ENCODE peak calls at places on chromosome 17, in eight cellular contexts. One of them, this sample, is unnamed.
A peak's percentile ranks its signal among the peaks of the same experiment; 100 is the strongest.

GRCh38 chr17:17026163-17026562 is 16.1 kb upstream of the MPRIP start:
- DNase-seq in CD8-positive, alpha-beta T cell: no peak
- DNase-seq in A673: no peak
- DNase-seq in uterus: no peak
- DNase-seq in endothelial cell of umbilical vein: no peak
- DNase-seq in fibroblast of mammary gland: no peak
- DNase-seq in cardiac fibroblast: no peak
- DNase-seq in PC-3: no peak
- DNase-seq in this sample: no peak

GRCh38 chr17:21058098-21058893 is 15.5 kb upstream of the USP22 start:
- DNase-seq in CD8-positive, alpha-beta T cell: no peak
- DNase-seq in A673: peak; percentile 51
- DNase-seq in uterus: no peak
- DNase-seq in endothelial cell of umbilical vein: no peak
- DNase-seq in fibroblast of mammary gland: peak; percentile 70
- DNase-seq in cardiac fibroblast: peak; percentile 53
- DNase-seq in PC-3: peak; percentile 56
- DNase-seq in this sample: peak; percentile 50

GRCh38 chr17:44565866-44566443 is 8.7 kb downstream of the FZD2 start:
- DNase-seq in CD8-positive, alpha-beta T cell: no peak
- DNase-seq in A673: no peak
- DNase-seq in uterus: no peak
- DNase-seq in endothelial cell of umbilical vein: no peak
- DNase-seq in fibroblast of mammary gland: no peak
- DNase-seq in cardiac fibroblast: no peak
- DNase-seq in PC-3: peak; percentile 47
- DNase-seq in this sample: no peak

GRCh38 chr17:77936881-77937280 is 21.6 kb upstream of the TNRC6C start:
- DNase-seq in CD8-positive, alpha-beta T cell: no peak
- DNase-seq in A673: no peak
- DNase-seq in uterus: no peak
- DNase-seq in endothelial cell of umbilical vein: no peak
- DNase-seq in fibroblast of mammary gland: no peak
- DNase-seq in cardiac fibroblast: no peak
- DNase-seq in PC-3: no peak
- DNase-seq in this sample: no peak

GRCh38 chr17:78581304-78581703 is 4.1 kb upstream of the DNAH17 start:
- DNase-seq in CD8-positive, alpha-beta T cell: no peak
- DNase-seq in A673: peak; percentile 20
- DNase-seq in uterus: no peak
- DNase-seq in endothelial cell of umbilical vein: no peak
- DNase-seq in fibroblast of mammary gland: no peak
- DNase-seq in cardiac fibroblast: no peak
- DNase-seq in PC-3: no peak
- DNase-seq in this sample: no peak

GRCh38 chr17:44359458-44360143 is 4.1 kb downstream of the FAM171A2 start:
- DNase-seq in CD8-positive, alpha-beta T cell: no peak
- DNase-seq in A673: no peak
- DNase-seq in uterus: no peak
- DNase-seq in endothelial cell of umbilical vein: no peak
- DNase-seq in fibroblast of mammary gland: no peak
- DNase-seq in cardiac fibroblast: no peak
- DNase-seq in PC-3: no peak
- DNase-seq in this sample: no peak

GRCh38 chr17:45261577-45262515 is at the start of gene SPATA32:
- DNase-seq in CD8-positive, alpha-beta T cell: peak; percentile 68
- DNase-seq in A673: peak; percentile 18
- DNase-seq in uterus: no peak
- DNase-seq in endothelial cell of umbilical vein: peak; percentile 43
- DNase-seq in fibroblast of mammary gland: no peak
- DNase-seq in cardiac fibroblast: peak; percentile 31
- DNase-seq in PC-3: peak; percentile 62
- DNase-seq in this sample: no peak

GRCh38 chr17:63998721-63999679 is 849 bp downstream of the PRR29 start:
- DNase-seq in CD8-positive, alpha-beta T cell: no peak
- DNase-seq in A673: no peak
- DNase-seq in uterus: peak; percentile 15
- DNase-seq in endothelial cell of umbilical vein: no peak
- DNase-seq in fibroblast of mammary gland: no peak
- DNase-seq in cardiac fibroblast: no peak
- DNase-seq in PC-3: no peak
- DNase-seq in this sample: no peak

GRCh38 chr17:82603981-82604448 is 44.2 kb downstream of the WDR45B start:
- DNase-seq in CD8-positive, alpha-beta T cell: no peak
- DNase-seq in A673: no peak
- DNase-seq in uterus: peak; percentile 44
- DNase-seq in endothelial cell of umbilical vein: peak; percentile 36
- DNase-seq in fibroblast of mammary gland: peak; percentile 46
- DNase-seq in cardiac fibroblast: peak; percentile 52
- DNase-seq in PC-3: no peak
- DNase-seq in this sample: no peak

DNA sequence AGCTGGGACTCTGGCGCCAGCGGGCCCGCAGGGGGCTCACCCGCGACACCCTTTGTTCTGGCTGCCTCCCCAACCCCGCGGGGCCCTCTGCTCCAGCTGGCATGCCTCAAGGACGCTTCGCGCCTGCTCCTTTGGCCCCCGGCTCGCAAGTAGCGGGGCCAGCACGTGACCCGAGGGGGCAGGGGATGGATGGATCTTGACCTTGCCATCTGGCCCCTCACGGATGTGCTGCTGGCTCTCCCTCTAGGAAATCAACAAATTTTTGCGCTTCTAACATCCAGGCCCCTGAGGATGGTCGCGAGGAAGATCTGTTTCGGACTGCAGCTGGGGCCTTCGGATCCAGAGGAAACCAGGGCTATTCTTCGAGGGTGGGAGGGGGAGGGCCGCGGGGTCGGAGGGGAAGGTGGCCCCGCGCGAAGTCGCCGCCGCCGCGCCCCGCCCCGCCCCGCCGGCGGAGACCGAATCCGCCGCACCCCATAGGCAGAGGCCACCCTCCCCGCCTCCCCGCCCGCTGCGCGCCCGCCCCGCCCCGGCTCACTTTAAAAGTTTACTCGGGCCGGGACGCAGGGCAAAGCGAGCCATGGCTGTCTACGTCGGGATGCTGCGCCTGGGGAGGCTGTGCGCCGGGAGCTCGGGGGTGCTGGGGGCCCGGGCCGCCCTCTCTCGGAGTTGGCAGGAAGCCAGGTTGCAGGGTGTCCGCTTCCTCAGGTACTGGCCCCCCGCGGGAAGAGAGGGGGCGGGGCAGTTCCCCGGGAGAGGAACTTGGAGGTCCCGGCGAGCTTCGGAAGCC is at the start of gene ACSF2:
- DNase-seq in CD8-positive, alpha-beta T cell: peak; percentile 66
- DNase-seq in A673: peak; percentile 71
- DNase-seq in uterus: peak; percentile 60
- DNase-seq in endothelial cell of umbilical vein: peak; percentile 42
- DNase-seq in fibroblast of mammary gland: peak; percentile 23
- DNase-seq in cardiac fibroblast: peak; percentile 61
- DNase-seq in PC-3: peak; percentile 76
- DNase-seq in this sample: peak; percentile 52
- TF ChIP-seq CTCF in CD8-positive, alpha-beta T cell: no peak
- TF ChIP-seq CTCF in A673: no peak
- TF ChIP-seq CTCF in uterus: no peak
- TF ChIP-seq CTCF in endothelial cell of umbilical vein: no peak
- TF ChIP-seq CTCF in fibroblast of mammary gland: no peak
- TF ChIP-seq CTCF in cardiac fibroblast: no peak
- TF ChIP-seq CTCF in PC-3: no peak
- TF ChIP-seq CTCF in this sample: no peak

GRCh38 chr17:43211123-43211479 is 574 bp upstream of the TMEM106A start:
- DNase-seq in CD8-positive, alpha-beta T cell: no peak
- DNase-seq in A673: no peak
- DNase-seq in uterus: no peak
- DNase-seq in endothelial cell of umbilical vein: no peak
- DNase-seq in fibroblast of mammary gland: no peak
- DNase-seq in cardiac fibroblast: no peak
- DNase-seq in PC-3: no peak
- DNase-seq in this sample: no peak

GRCh38 chr17:43213545-43213944 is 1.9 kb downstream of the TMEM106A start:
- DNase-seq in CD8-positive, alpha-beta T cell: no peak
- DNase-seq in A673: no peak
- DNase-seq in uterus: no peak
- DNase-seq in endothelial cell of umbilical vein: no peak
- DNase-seq in fibroblast of mammary gland: no peak
- DNase-seq in cardiac fibroblast: no peak
- DNase-seq in PC-3: no peak
- DNase-seq in this sample: no peak

GRCh38 chr17:43212641-43213490 is 1.2 kb downstream of the TMEM106A start:
- DNase-seq in CD8-positive, alpha-beta T cell: no peak
- DNase-seq in A673: no peak
- DNase-seq in uterus: no peak
- DNase-seq in endothelial cell of umbilical vein: no peak
- DNase-seq in fibroblast of mammary gland: no peak
- DNase-seq in cardiac fibroblast: no peak
- DNase-seq in PC-3: no peak
- DNase-seq in this sample: no peak

GRCh38 chr17:43211480-43212402 is at the start of gene TMEM106A:
- DNase-seq in CD8-positive, alpha-beta T cell: peak; percentile 72
- DNase-seq in A673: peak; percentile 71
- DNase-seq in uterus: peak; percentile 79
- DNase-seq in endothelial cell of umbilical vein: peak; percentile 87
- DNase-seq in fibroblast of mammary gland: peak; percentile 81
- DNase-seq in cardiac fibroblast: peak; percentile 92
- DNase-seq in PC-3: no peak
- DNase-seq in this sample: peak; percentile 87

GRCh38 chr17:43210576-43210975 is 1.1 kb upstream of the TMEM106A start:
- DNase-seq in CD8-positive, alpha-beta T cell: no peak
- DNase-seq in A673: no peak
- DNase-seq in uterus: no peak
- DNase-seq in endothelial cell of umbilical vein: no peak
- DNase-seq in fibroblast of mammary gland: no peak
- DNase-seq in cardiac fibroblast: no peak
- DNase-seq in PC-3: no peak
- DNase-seq in this sample: no peak
- H3K4me3 ChIP-seq in CD8-positive, alpha-beta T cell: no peak overlapping the region
- H3K4me3 ChIP-seq in A673: no peak overlapping the region
- H3K4me3 ChIP-seq in uterus: no peak overlapping the region
- H3K4me3 ChIP-seq in endothelial cell of umbilical vein: no peak overlapping the region
- H3K4me3 ChIP-seq in fibroblast of mammary gland: no peak overlapping the region
- H3K4me3 ChIP-seq in cardiac fibroblast: no peak overlapping the region
- H3K4me3 ChIP-seq in PC-3: no peak overlapping the region
- H3K4me3 ChIP-seq in this sample: no peak overlapping the region

GRCh38 chr17:28718990-28719433 is 773 bp upstream of the RPL23A start:
- DNase-seq in CD8-positive, alpha-beta T cell: no peak
- DNase-seq in A673: no peak
- DNase-seq in uterus: no peak
- DNase-seq in endothelial cell of umbilical vein: no peak
- DNase-seq in fibroblast of mammary gland: no peak
- DNase-seq in cardiac fibroblast: no peak
- DNase-seq in PC-3: no peak
- DNase-seq in this sample: no peak

GRCh38 chr17:28717578-28718316 is at the start of gene RAB34:
- DNase-seq in CD8-positive, alpha-beta T cell: no peak
- DNase-seq in A673: peak; percentile 95
- DNase-seq in uterus: peak; percentile 86
- DNase-seq in endothelial cell of umbilical vein: peak; percentile 60
- DNase-seq in fibroblast of mammary gland: peak; percentile 85
- DNase-seq in cardiac fibroblast: peak; percentile 95
- DNase-seq in PC-3: peak; percentile 80
- DNase-seq in this sample: peak; percentile 89

GRCh38 chr17:28718317-28718672 is 627 bp upstream of the RAB34 start:
- DNase-seq in CD8-positive, alpha-beta T cell: no peak
- DNase-seq in A673: peak; percentile 66
- DNase-seq in uterus: no peak
- DNase-seq in endothelial cell of umbilical vein: no peak
- DNase-seq in fibroblast of mammary gland: no peak
- DNase-seq in cardiac fibroblast: peak; percentile 67
- DNase-seq in PC-3: no peak
- DNase-seq in this sample: no peak

GRCh38 chr17:28722413-28723158 is 2.8 kb downstream of the RPL23A start:
- DNase-seq in CD8-positive, alpha-beta T cell: no peak
- DNase-seq in A673: no peak
- DNase-seq in uterus: no peak
- DNase-seq in endothelial cell of umbilical vein: no peak
- DNase-seq in fibroblast of mammary gland: no peak
- DNase-seq in cardiac fibroblast: no peak
- DNase-seq in PC-3: no peak
- DNase-seq in this sample: no peak

DNA sequence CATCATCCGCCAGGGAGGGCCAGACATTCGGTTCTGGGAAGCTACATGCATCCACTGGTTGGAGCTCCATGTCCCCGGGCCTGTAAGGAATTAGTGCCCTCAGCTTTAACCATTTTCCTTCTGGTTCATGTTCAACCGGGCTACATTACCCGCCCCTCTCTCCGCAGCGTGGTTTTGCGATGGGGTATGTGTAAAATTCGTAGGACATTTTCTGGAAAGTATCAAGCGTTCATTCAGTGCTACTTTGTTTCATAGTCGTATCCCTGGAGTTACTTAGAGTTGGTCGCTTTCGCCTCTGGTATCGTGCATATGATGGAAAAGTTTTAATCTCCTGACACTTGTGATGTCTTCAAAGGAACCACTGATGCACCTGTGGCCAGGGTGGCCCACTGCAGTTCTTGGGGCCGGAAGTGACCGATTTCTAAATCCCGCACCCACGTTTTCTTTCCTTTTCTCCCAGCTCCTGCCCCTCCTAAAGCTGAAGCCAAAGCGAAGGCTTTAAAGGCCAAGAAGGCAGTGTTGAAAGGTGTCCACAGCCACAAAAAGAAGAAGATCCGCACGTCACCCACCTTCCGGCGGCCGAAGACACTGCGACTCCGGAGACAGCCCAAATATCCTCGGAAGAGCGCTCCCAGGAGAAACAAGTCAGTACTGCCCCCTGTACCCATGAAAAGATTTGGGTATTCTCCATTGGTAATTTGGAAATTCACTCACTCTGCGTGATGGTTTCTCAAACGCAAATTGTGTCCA is 637 bp downstream of the RPL23A start:
- DNase-seq in CD8-positive, alpha-beta T cell: no peak
- DNase-seq in A673: no peak
- DNase-seq in uterus: no peak
- DNase-seq in endothelial cell of umbilical vein: no peak
- DNase-seq in fibroblast of mammary gland: no peak
- DNase-seq in cardiac fibroblast: no peak
- DNase-seq in PC-3: no peak
- DNase-seq in this sample: no peak
- TF ChIP-seq CTCF in CD8-positive, alpha-beta T cell: no peak
- TF ChIP-seq CTCF in A673: peak; percentile 16
- TF ChIP-seq CTCF in uterus: no peak
- TF ChIP-seq CTCF in endothelial cell of umbilical vein: no peak
- TF ChIP-seq CTCF in fibroblast of mammary gland: no peak
- TF ChIP-seq CTCF in cardiac fibroblast: peak; percentile 19
- TF ChIP-seq CTCF in PC-3: no peak
- TF ChIP-seq CTCF in this sample: no peak

DNA sequence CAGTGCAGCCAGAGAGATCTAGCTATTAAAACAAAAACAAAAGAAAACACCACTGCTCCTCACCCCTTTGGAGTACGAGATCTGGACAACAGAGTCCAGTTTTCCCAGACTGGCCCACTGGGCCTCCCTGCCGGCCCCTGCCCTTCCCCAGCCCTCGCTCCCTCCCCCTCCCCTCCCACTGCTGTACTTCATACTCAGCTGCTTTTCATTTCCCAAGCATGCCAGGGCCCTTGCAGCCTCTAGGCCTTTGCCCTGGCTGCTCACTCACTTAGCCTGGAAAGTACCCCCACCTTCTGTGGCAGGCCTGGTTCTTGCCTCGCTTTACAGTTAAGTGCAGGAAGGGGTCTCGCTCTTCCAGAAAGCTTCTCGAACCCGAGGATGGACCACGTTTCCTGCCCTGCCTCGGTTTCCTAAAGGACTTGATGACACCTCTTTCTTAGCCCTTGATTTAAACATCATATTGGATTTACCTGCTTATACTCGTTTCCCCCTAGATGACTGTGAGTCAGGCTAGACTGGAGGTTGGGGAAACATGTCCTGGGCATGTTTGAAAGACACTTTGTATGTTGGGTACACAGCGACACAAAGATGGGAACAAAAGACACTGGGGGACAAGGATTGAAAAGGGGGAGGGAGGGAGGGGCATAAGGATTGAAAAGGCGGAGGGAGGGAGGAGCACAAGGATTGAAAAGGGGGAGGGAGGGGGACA is 30.1 kb downstream of the SDK2 start:
- DNase-seq in CD8-positive, alpha-beta T cell: no peak
- DNase-seq in A673: no peak
- DNase-seq in uterus: no peak
- DNase-seq in endothelial cell of umbilical vein: no peak
- DNase-seq in fibroblast of mammary gland: no peak
- DNase-seq in cardiac fibroblast: no peak
- DNase-seq in PC-3: no peak
- DNase-seq in this sample: no peak
- H3K4me3 ChIP-seq in CD8-positive, alpha-beta T cell: no peak overlapping the region
- H3K4me3 ChIP-seq in A673: no peak overlapping the region
- H3K4me3 ChIP-seq in uterus: no peak overlapping the region
- H3K4me3 ChIP-seq in endothelial cell of umbilical vein: no peak overlapping the region
- H3K4me3 ChIP-seq in fibroblast of mammary gland: no peak overlapping the region
- H3K4me3 ChIP-seq in cardiac fibroblast: no peak overlapping the region
- H3K4me3 ChIP-seq in PC-3: no peak overlapping the region
- H3K4me3 ChIP-seq in this sample: no peak overlapping the region

This sample was measured in foreskin fibroblast.